ENCODE peak calls at places on chromosome 7, in five cellular contexts. E is stimulated activated CD4-positive, alpha-beta T cell treated with anti-CD3 and anti-CD28 coated beads, Interleukin-12 subunit alpha, Interleukin-12 subunit beta, amount 100 ng/mL, for 48 hours; G is naive thymus-derived CD4-positive, alpha-beta T cell; J is activated CD4-positive, alpha-beta memory T cell treated with anti-CD3 and anti-CD28 coated beads, Interleukin-2, amount 10 ng/mL, durations not matched to agents 7 days and 5 days; I is M059J. Z is an unnamed sample.

GRCh38 chr7:2718703-2718965 is 30.6 kb downstream of the AMZ1 start:
- DNase-seq in J (no peak), I (no peak), G (no peak), E (no peak), Z (no peak)

GRCh38 chr7:151010002-151010306 is 14.3 kb downstream of the ATG9B start:
- DNase-seq in G (no peak), E (no peak), I (no peak), J (no peak), Z (no peak)

GRCh38 chr7:137944168-137944567 is 57.7 kb downstream of the CREB3L2 start:
- DNase-seq in E (no peak), I (peak), J (no peak), G (no peak), Z (no peak)

GRCh38 chr7:157412021-157412443 is 75.2 kb downstream of the DNAJB6 start:
- DNase-seq in G (no peak), E (peak), I (peak), J (peak), Z (no peak)

GRCh38 chr7:157818701-157819516 is 482.1 kb downstream of the DNAJB6 start:
- DNase-seq in E (no peak), I (no peak), J (no peak), G (no peak), Z (no peak)

GRCh38 chr7:42485171-42485838 is 248.3 kb upstream of the GLI3 start:
- DNase-seq in I (no peak), G (no peak), J (no peak), E (no peak), Z (no peak)

GRCh38 chr7:33100770-33101169 is 8.4 kb downstream of the RP9 start:
- DNase-seq in I (no peak), E (no peak), J (no peak), G (no peak), Z (no peak)

GRCh38 chr7:70681847-70682350 is 450.0 kb upstream of the GALNT17 start:
- DNase-seq in J (peak), I (no peak), E (no peak), G (peak), Z (no peak)

GRCh38 chr7:34844936-34845665 is 187.1 kb downstream of the NPSR1 start:
- DNase-seq in G (no peak), E (no peak), I (no peak), J (no peak), Z (no peak)

GRCh38 chr7:46933596-46933995 is 648.3 kb downstream of the TNS3 start:
- DNase-seq in G (no peak), I (peak), E (no peak), J (no peak), Z (no peak)

GRCh38 chr7:3159039-3159438 is 115.4 kb upstream of the CARD11 start:
- DNase-seq in G (no peak), I (peak), J (no peak), E (no peak), Z (no peak)

GRCh38 chr7:136405931-136406777 is 429.0 kb upstream of the MTPN start:
- DNase-seq in G (peak), E (peak), J (peak), I (peak), Z (no peak)

GRCh38 chr7:101870361-101871062 is 53.1 kb downstream of the CUX1 start:
- DNase-seq in J (no peak), G (no peak), E (no peak), I (peak), Z (no peak)

GRCh38 chr7:123622660-123623386 is 21.2 kb downstream of the ASB15 start:
- DNase-seq in I (no peak), J (no peak), E (no peak), G (no peak), Z (no peak)

GRCh38 chr7:2689951-2690705 is 2.1 kb downstream of the AMZ1 start:
- DNase-seq in J (no peak), G (no peak), E (no peak), I (peak), Z (no peak)

GRCh38 chr7:131540491-131541162 is 15.8 kb downstream of the PODXL start:
- DNase-seq in I (no peak), J (no peak), G (no peak), E (no peak), Z (no peak)

GRCh38 chr7:145224775-145225174 is 388.9 kb upstream of the TPK1 start:
- DNase-seq in J (no peak), I (peak), G (no peak), E (no peak), Z (no peak)

GRCh38 chr7:2118056-2118455 is 114.7 kb downstream of the MAD1L1 start:
- DNase-seq in J (no peak), E (no peak), I (no peak), G (no peak), Z (no peak)

GRCh38 chr7:107495516-107495915 is 25.7 kb downstream of the GPR22 start:
- DNase-seq in G (no peak), J (no peak), E (no peak), I (no peak), Z (no peak)